ENCODE peak calls at places on chromosomes 12 and 14, in ten cellular contexts. U, G, I, L, N, D, R, P, J and Y are unnamed samples.

GRCh38 chr12:51822261-51822616 is 26.3 kb downstream of the FIGNL2 start:
- DNase-seq in U (no peak), G (no peak), I (no peak), L (no peak), N (no peak), D (no peak), R (no peak), P (no peak), J (no peak), Y (no peak)

GRCh38 chr14:60508707-60509437 is at the start of gene SIX6:
- DNase-seq in U (no peak), G (no peak), I (no peak), L (peak; percentile 95), N (no peak), D (peak; percentile 73), R (no peak), P (peak; percentile 69), J (peak; percentile 14), Y (no peak)

GRCh38 chr14:35940291-35940690 is 114.2 kb downstream of the BRMS1L start:
- DNase-seq in U (no peak), G (no peak), I (no peak), L (no peak), N (no peak), D (no peak), R (peak; percentile 7), P (no peak), J (no peak), Y (no peak)

GRCh38 chr12:38555620-38556596 is 239.3 kb downstream of the ALG10B start:
- DNase-seq in U (no peak), G (no peak), I (no peak), L (no peak), N (no peak), D (no peak), R (no peak), P (no peak), J (no peak), Y (no peak)

GRCh38 chr12:55742719-55743130 is at the start of gene GDF11:
- DNase-seq in U (peak; percentile 71), G (peak; percentile 80), I (peak; percentile 90), L (peak; percentile 95), N (peak; percentile 72), D (no peak), R (peak; percentile 90), P (peak; percentile 64), J (peak; percentile 75), Y (peak; percentile 73)

GRCh38 chr12:15152864-15153263 is 68.4 kb downstream of the RERG start:
- DNase-seq in U (no peak), G (no peak), I (no peak), L (no peak), N (no peak), D (no peak), R (no peak), P (peak; percentile 89), J (peak; percentile 60), Y (peak; percentile 79)

GRCh38 chr12:130768120-130768519 is 52.0 kb upstream of the RIMBP2 start:
- DNase-seq in U (no peak), G (no peak), I (no peak), L (no peak), N (no peak), D (no peak), R (no peak), P (no peak), J (no peak), Y (no peak)

GRCh38 chr14:56359245-56359644 is 220.4 kb upstream of the TMEM260 start:
- DNase-seq in U (no peak), G (no peak), I (no peak), L (no peak), N (no peak), D (no peak), R (no peak), P (no peak), J (peak; percentile 81), Y (peak; percentile 48)

GRCh38 chr12:15982471-15982870 is 71.3 kb downstream of the DERA start:
- DNase-seq in U (no peak), G (peak; percentile 54), I (no peak), L (no peak), N (no peak), D (no peak), R (no peak), P (peak; percentile 56), J (peak; percentile 78), Y (peak; percentile 41)

GRCh38 chr14:93276031-93276716 is 56.7 kb downstream of the BTBD7 start:
- DNase-seq in U (no peak), G (no peak), I (no peak), L (no peak), N (no peak), D (no peak), R (no peak), P (no peak), J (no peak), Y (no peak)

GRCh38 chr12:125683748-125684381 is 618.6 kb downstream of the AACS start:
- DNase-seq in U (no peak), G (peak; percentile 61), I (no peak), L (peak; percentile 87), N (peak; percentile 82), D (peak; percentile 90), R (peak; percentile 51), P (no peak), J (no peak), Y (no peak)

GRCh38 chr12:107110519-107110859 is 17.1 kb upstream of the CRY1 start:
- DNase-seq in U (no peak), G (no peak), I (no peak), L (no peak), N (no peak), D (no peak), R (no peak), P (no peak), J (no peak), Y (no peak)

GRCh38 chr14:95452176-95452889 is 64.1 kb downstream of the SYNE3 start:
- DNase-seq in U (no peak), G (peak; percentile 61), I (no peak), L (peak; percentile 35), N (no peak), D (no peak), R (no peak), P (no peak), J (peak; percentile 22), Y (peak; percentile 12)

GRCh38 chr12:45730842-45731336 is 1.4 kb downstream of the ARID2 start:
- DNase-seq in U (no peak), G (peak; percentile 53), I (peak; percentile 26), L (no peak), N (no peak), D (no peak), R (peak; percentile 11), P (peak; percentile 37), J (peak; percentile 32), Y (peak; percentile 54)

GRCh38 chr14:100554082-100554677 is 33.0 kb downstream of the BEGAIN start:
- DNase-seq in U (no peak), G (no peak), I (peak; percentile 76), L (no peak), N (no peak), D (peak; percentile 43), R (no peak), P (no peak), J (peak; percentile 39), Y (peak; percentile 68)

GRCh38 chr12:96047621-96048211 is 12.3 kb upstream of the LTA4H start:
- DNase-seq in U (no peak), G (peak; percentile 46), I (no peak), L (no peak), N (no peak), D (no peak), R (peak; percentile 38), P (peak; percentile 57), J (peak; percentile 68), Y (peak; percentile 56)

GRCh38 chr12:80230068-80230467 is 130.7 kb downstream of the OTOGL start:
- DNase-seq in U (no peak), G (no peak), I (no peak), L (peak; percentile 88), N (no peak), D (peak; percentile 22), R (no peak), P (peak; percentile 39), J (no peak), Y (no peak)

GRCh38 chr14:104019806-104020205 is 65.7 kb upstream of the ASPG start:
- DNase-seq in U (no peak), G (no peak), I (no peak), L (no peak), N (no peak), D (no peak), R (no peak), P (no peak), J (no peak), Y (no peak)
- TF ChIP-seq CTCF in U (no peak), G (no peak), I (no peak), L (no peak), N (no peak), D (no peak), R (no peak), P (no peak), J (no peak), Y (no peak)

DNA sequence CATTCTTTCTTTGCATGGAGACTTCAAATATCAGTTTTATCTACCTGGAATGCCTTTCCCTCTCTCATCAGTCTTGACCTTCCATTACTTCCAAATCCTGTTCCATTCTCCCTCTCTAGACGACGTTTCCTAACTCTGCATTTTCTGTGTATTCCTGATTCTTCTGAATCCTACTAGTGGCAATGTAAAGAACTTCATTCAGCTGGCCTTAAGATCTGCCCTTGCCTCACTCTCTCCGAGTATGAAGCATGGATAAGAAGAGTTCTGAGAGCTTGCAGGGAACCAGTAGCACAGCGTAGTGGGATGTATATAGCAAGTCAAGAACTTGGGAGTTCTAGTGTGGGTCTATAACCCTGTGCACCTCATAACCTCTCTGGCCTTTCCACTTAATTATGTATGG is 68.5 kb upstream of the HOXC13 start:
- DNase-seq in U (no peak), G (no peak), I (no peak), L (no peak), N (no peak), D (no peak), R (no peak), P (no peak), J (no peak), Y (no peak)
- TF ChIP-seq CTCF in U (no peak), G (no peak), I (no peak), L (peak; percentile 15), N (no peak), D (no peak), R (no peak), P (no peak), J (no peak), Y (no peak)

DNA sequence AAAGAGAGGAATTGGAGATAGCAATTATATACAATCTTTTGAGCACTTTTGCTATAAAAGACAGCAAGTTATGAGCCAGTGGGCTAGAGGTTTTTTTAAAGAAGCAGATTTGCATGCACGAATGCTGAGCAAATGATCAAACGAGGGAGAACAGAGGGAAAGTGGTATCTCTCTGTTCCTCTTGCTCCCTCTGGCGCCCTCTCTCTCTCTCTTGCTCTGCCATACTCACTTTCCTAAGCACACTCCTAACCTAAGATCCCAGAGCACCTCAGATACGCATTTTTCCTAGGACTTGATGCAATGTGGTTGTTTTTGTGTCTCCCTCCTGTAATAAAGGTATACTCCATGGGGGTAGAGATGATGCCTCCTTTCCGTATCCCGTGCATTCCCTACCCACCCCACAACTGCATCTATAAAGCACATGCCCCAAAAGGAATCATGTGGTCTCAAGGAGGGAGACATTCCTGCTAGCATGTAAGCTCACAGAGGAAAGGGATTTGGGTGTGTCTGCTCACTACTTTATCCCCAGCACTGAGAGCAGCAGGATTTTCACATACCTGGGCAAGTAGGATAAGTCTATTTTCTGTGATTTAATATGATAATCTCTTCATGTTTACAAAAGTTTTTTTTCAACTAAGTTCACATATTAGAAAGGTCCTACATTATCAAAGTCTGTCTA is 270.2 kb downstream of the SSPN start:
- DNase-seq in U (no peak), G (no peak), I (no peak), L (peak; percentile 10), N (no peak), D (no peak), R (no peak), P (peak; percentile 2), J (peak; percentile 33), Y (no peak)
- TF ChIP-seq CTCF in U (no peak), G (no peak), I (no peak), L (peak; percentile 33), N (no peak), D (no peak), R (no peak), P (no peak), J (peak; percentile 12), Y (no peak)

GRCh38 chr12:124392271-124392990 is 97.5 kb downstream of the RFLNA start:
- DNase-seq in U (peak; percentile 10), G (peak; percentile 8), I (peak; percentile 53), L (peak; percentile 55), N (no peak), D (peak; percentile 34), R (peak; percentile 61), P (peak; percentile 61), J (peak; percentile 39), Y (peak; percentile 56)
- TF ChIP-seq CTCF in U (no peak), G (peak; percentile 47), I (no peak), L (no peak), N (peak; percentile 6), D (peak; percentile 15), R (peak; percentile 26), P (no peak), J (peak; percentile 20), Y (no peak)